ENCODE peak calls at places on chromosomes 3 and 15, in six cellular contexts. V is esophagus squamous epithelium; Y is hepatocyte; Z is upper lobe of right lung; D is CD8-positive, alpha-beta T cell; L is BE2C. I is an unnamed sample. For H3K27me3 and H3K4me1, the result is how much of the 10 kb centered on the place peaks cover.

GRCh38 chr15:71448688-71449114 is 333.4 kb downstream of the THSD4 start:
- DNase-seq in V (no peak), Y (peak), Z (no peak), D (no peak), L (peak), I (peak)

GRCh38 chr15:40364259-40364658 is 6.2 kb downstream of the DISP2 start:
- DNase-seq in V (no peak), Y (no peak), Z (peak), D (no peak), L (no peak), I (no peak)

GRCh38 chr3:14803101-14803980 is 15.4 kb upstream of the FGD5 start:
- DNase-seq in V (no peak), Y (peak), Z (peak), D (no peak), L (no peak), I (no peak)

GRCh38 chr3:159919873-159920272 is 68.8 kb upstream of the IL12A start:
- DNase-seq in V (no peak), Y (no peak), Z (no peak), D (no peak), L (no peak), I (peak)

GRCh38 chr15:66580643-66581042 is 14.8 kb upstream of the LCTL start:
- DNase-seq in V (no peak), Y (no peak), Z (no peak), D (no peak), L (no peak), I (no peak)

GRCh38 chr3:81955908-81956307 is 194.5 kb upstream of the GBE1 start:
- DNase-seq in V (no peak), Y (no peak), Z (no peak), D (no peak), L (no peak), I (no peak)

GRCh38 chr15:31262901-31263671 is 63.5 kb upstream of the KLF13 start:
- DNase-seq in V (no peak), Y (no peak), Z (peak), D (peak), L (no peak), I (peak)

GRCh38 chr15:47717036-47717611 is at the start of gene SEMA6D:
- DNase-seq in V (no peak), Y (peak), Z (peak), D (no peak), L (peak), I (peak)

GRCh38 chr3:53941945-53942344 is 50.3 kb upstream of the SELENOK start:
- DNase-seq in V (no peak), Y (no peak), Z (no peak), D (no peak), L (no peak), I (no peak)

GRCh38 chr3:11661052-11661656 is 17.4 kb upstream of the VGLL4 start:
- DNase-seq in V (no peak), Y (no peak), Z (no peak), D (no peak), L (no peak), I (peak)

GRCh38 chr3:76938962-76939361 is 100.9 kb upstream of the ROBO2 start:
- DNase-seq in V (no peak), Y (no peak), Z (no peak), D (no peak), L (no peak), I (no peak)

GRCh38 chr3:36876181-36876936 is 68.5 kb downstream of the TRANK1 start:
- DNase-seq in V (no peak), Y (no peak), Z (no peak), D (peak), L (no peak), I (no peak)

GRCh38 chr3:49582177-49582576 is 27.9 kb downstream of the BSN start:
- DNase-seq in V (no peak), Y (no peak), Z (no peak), D (no peak), L (no peak), I (no peak)

GRCh38 chr3:99188936-99189335 is 287.4 kb upstream of the DCBLD2 start:
- DNase-seq in V (no peak), Y (no peak), Z (no peak), D (no peak), L (no peak), I (no peak)

GRCh38 chr3:48595526-48596121 is 495 bp upstream of the COL7A1 start:
- DNase-seq in V (no peak), Y (peak), Z (no peak), D (no peak), L (peak), I (peak)

GRCh38 chr15:63387741-63388468 is 6.3 kb upstream of the CA12 start:
- DNase-seq in V (no peak), Y (no peak), Z (no peak), D (no peak), L (no peak), I (no peak)

GRCh38 chr15:36818260-36818659 is 238.8 kb downstream of the CDIN1 start:
- DNase-seq in V (no peak), Y (no peak), Z (no peak), D (no peak), L (no peak), I (no peak)

GRCh38 chr3:58334013-58334321 is 1.3 kb downstream of the PXK start:
- DNase-seq in V (no peak), Y (no peak), Z (no peak), D (no peak), L (no peak), I (no peak)

GRCh38 chr15:79942656-79943481 is 28.1 kb downstream of the BCL2A1 start:
- DNase-seq in V (no peak), Y (no peak), Z (no peak), D (no peak), L (no peak), I (no peak)

GRCh38 chr3:33218072-33218445 is 551 bp downstream of the SUSD5 start:
- DNase-seq in V (no peak), Y (no peak), Z (no peak), D (no peak), L (no peak), I (no peak)

GRCh38 chr15:95247068-95247984 is 1016.0 kb downstream of the MCTP2 start:
- DNase-seq in V (no peak), Y (peak), Z (no peak), D (no peak), L (no peak), I (peak)

GRCh38 chr15:56984681-56985515 is 66.5 kb downstream of the TCF12 start:
- DNase-seq in V (no peak), Y (no peak), Z (no peak), D (no peak), L (no peak), I (peak)

GRCh38 chr15:68791431-68792283 is 29.0 kb downstream of the ANP32A start:
- DNase-seq in V (no peak), Y (no peak), Z (no peak), D (peak), L (no peak), I (no peak)

GRCh38 chr3:160038862-160039562 is 50.4 kb downstream of the IL12A start:
- DNase-seq in V (no peak), Y (peak), Z (peak), D (no peak), L (peak), I (no peak)

GRCh38 chr3:194561306-194561974 is 71.8 kb downstream of the TMEM44 start:
- DNase-seq in V (no peak), Y (no peak), Z (no peak), D (no peak), L (no peak), I (peak)

GRCh38 chr15:69225355-69226027 is 65.1 kb downstream of the GLCE start:
- DNase-seq in V (no peak), Y (peak), Z (no peak), D (no peak), L (no peak), I (peak)

GRCh38 chr15:45167631-45168205 is 20.0 kb downstream of the SHF start:
- DNase-seq in V (no peak), Y (no peak), Z (no peak), D (no peak), L (no peak), I (no peak)
- H3K27me3 ChIP-seq in V (under half), Y (under half), Z (under half), D (under half), L (under half), I (under half)

GRCh38 chr3:38843898-38844297 is 27.9 kb upstream of the SCN10A start:
- DNase-seq in V (no peak), Y (peak), Z (no peak), D (no peak), L (no peak), I (no peak)
- TF ChIP-seq CTCF in V (no peak), Y (peak), Z (no peak), D (no peak), L (peak), I (peak)

GRCh38 chr3:46491089-46492070 is 6.4 kb upstream of the RTP3 start:
- DNase-seq in V (no peak), Y (no peak), Z (no peak), D (peak), L (no peak), I (no peak)
- H3K4me1 ChIP-seq in V (under half), Y (under half), Z (under half), D (under half), L (under half), I (under half)

GRCh38 chr3:128478576-128479506 is 12.2 kb upstream of the DNAJB8 start:
- DNase-seq in V (no peak), Y (no peak), Z (no peak), D (no peak), L (peak), I (no peak)

GRCh38 chr3:128475355-128475754 is 8.7 kb upstream of the DNAJB8 start:
- DNase-seq in V (no peak), Y (no peak), Z (no peak), D (no peak), L (no peak), I (no peak)

GRCh38 chr3:128479558-128480086 is 12.9 kb upstream of the DNAJB8 start:
- DNase-seq in V (no peak), Y (no peak), Z (no peak), D (no peak), L (peak), I (no peak)

GRCh38 chr3:128473737-128474136 is 7.0 kb upstream of the DNAJB8 start:
- DNase-seq in V (no peak), Y (no peak), Z (no peak), D (no peak), L (no peak), I (no peak)

DNA sequence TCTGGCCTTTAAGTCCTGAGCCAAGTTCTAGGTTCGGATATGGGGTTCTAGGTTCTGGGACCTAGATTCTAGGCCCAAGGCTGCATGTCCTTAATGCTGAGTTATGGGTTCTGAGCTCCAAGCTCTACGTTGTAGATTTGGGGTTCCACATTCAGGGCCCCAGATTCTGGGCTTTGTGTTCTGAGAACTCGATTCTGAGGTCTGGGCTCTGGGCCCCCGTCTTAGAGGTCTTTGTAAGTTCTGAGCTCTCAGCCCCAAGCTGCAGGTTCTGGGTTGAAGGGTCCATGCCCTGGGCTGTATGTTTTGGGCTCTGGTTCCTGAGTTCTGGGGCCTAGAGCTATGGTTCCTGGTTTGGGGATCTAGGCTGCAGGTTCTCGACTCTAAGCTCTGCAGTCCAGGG is 10.0 kb upstream of the DNAJB8 start:
- DNase-seq in V (no peak), Y (no peak), Z (no peak), D (no peak), L (no peak), I (no peak)
- H3K27me3 ChIP-seq in V (under half), Y (under half), Z (under half), D (under half), L (under half), I (half or more)

I was measured in foreskin keratinocyte.